ENCODE peak calls at places on chromosome 20, in ten cellular contexts. Q is iris pigment epithelial cell; V is NCI-H510A treated with DMSO at 0.1 percent for 48 hours; X is BE2C; Y is fibroblast of gingiva; H is cortex of kidney; S is T-helper 9 cell; A is activated CD4-positive, alpha-beta T cell treated with anti-CD3 and anti-CD28 coated beads, Interleukin-2, amount 50 U/mL, for 48 hours; W is SJSA1; Z is hepatocyte. F is an unnamed sample.

GRCh38 chr20:12156252-12156651 is 238.6 kb downstream of the BTBD3 start:
- DNase-seq in Q (no peak), V (no peak), X (no peak), Y (no peak), H (no peak), S (no peak), A (no peak), W (no peak), Z (no peak), F (no peak)

GRCh38 chr20:20452254-20452676 is 84.4 kb downstream of the INSM1 start:
- DNase-seq in Q (peak; percentile 63), V (peak; percentile 76), X (peak; percentile 86), Y (peak; percentile 34), H (no peak), S (peak; percentile 25), A (peak; percentile 69), W (no peak), Z (peak; percentile 16), F (peak; percentile 91)

GRCh38 chr20:20824924-20825584 is 112.6 kb upstream of the RALGAPA2 start:
- DNase-seq in Q (peak; percentile 3), V (peak; percentile 84), X (peak; percentile 67), Y (no peak), H (no peak), S (peak; percentile 30), A (peak; percentile 53), W (peak; percentile 9), Z (peak; percentile 77), F (peak; percentile 54)

GRCh38 chr20:31551581-31552081 is 37.4 kb downstream of the HM13 start:
- DNase-seq in Q (peak; percentile 82), V (no peak), X (no peak), Y (no peak), H (no peak), S (no peak), A (no peak), W (no peak), Z (no peak), F (peak; percentile 42)

GRCh38 chr20:61186771-61187170 is 65.3 kb upstream of the CDH4 start:
- DNase-seq in Q (peak; percentile 42), V (peak; percentile 20), X (no peak), Y (no peak), H (no peak), S (no peak), A (no peak), W (no peak), Z (no peak), F (no peak)

GRCh38 chr20:54633903-54634302 is 158.5 kb downstream of the DOK5 start:
- DNase-seq in Q (no peak), V (no peak), X (no peak), Y (no peak), H (no peak), S (no peak), A (no peak), W (no peak), Z (no peak), F (no peak)

GRCh38 chr20:4979841-4980410 is 21.4 kb downstream of the SLC23A2 start:
- DNase-seq in Q (no peak), V (no peak), X (no peak), Y (no peak), H (no peak), S (no peak), A (no peak), W (no peak), Z (no peak), F (no peak)

GRCh38 chr20:50595988-50596693 is 86.0 kb downstream of the PTPN1 start:
- DNase-seq in Q (no peak), V (peak; percentile 76), X (no peak), Y (no peak), H (no peak), S (no peak), A (no peak), W (peak; percentile 17), Z (peak; percentile 50), F (peak; percentile 62)

GRCh38 chr20:17495826-17496225 is 35.4 kb downstream of the BFSP1 start:
- DNase-seq in Q (no peak), V (no peak), X (no peak), Y (no peak), H (no peak), S (no peak), A (no peak), W (no peak), Z (no peak), F (no peak)

GRCh38 chr20:21609221-21609620 is 95.4 kb upstream of the NKX2-2 start:
- DNase-seq in Q (no peak), V (no peak), X (no peak), Y (no peak), H (no peak), S (no peak), A (no peak), W (no peak), Z (no peak), F (peak; percentile 94)